ENCODE peak calls at places on chromosomes 1 and 21, in five cellular contexts. V is CD8-positive, alpha-beta memory T cell; T is left lung; Q is endodermal cell; R is neural progenitor cell. S is an unnamed sample. For H3K4me1, the result is how much of the 10 kb centered on the place peaks cover.

GRCh38 chr1:164637461-164638375 is 78.7 kb downstream of the PBX1 start:
- DNase-seq in V (no peak), T (no peak), Q (no peak), R (no peak), S (no peak)

GRCh38 chr1:154213274-154213673 is 7.1 kb upstream of the CFAP141 start:
- DNase-seq in V (no peak), T (no peak), Q (no peak), R (no peak), S (no peak)

GRCh38 chr1:59947047-59947938 is 20.7 kb upstream of the CYP2J2 start:
- DNase-seq in V (peak), T (peak), Q (peak), R (peak), S (peak)

GRCh38 chr1:202888204-202888506 is 794 bp downstream of the RABIF start:
- DNase-seq in V (no peak), T (no peak), Q (no peak), R (no peak), S (no peak)

GRCh38 chr1:89149229-89149628 is 23.3 kb upstream of the GBP2 start:
- DNase-seq in V (no peak), T (no peak), Q (peak), R (peak), S (no peak)

GRCh38 chr1:37513795-37514349 is 694 bp downstream of the MEAF6 start:
- DNase-seq in V (peak), T (peak), Q (peak), R (peak), S (no peak)

GRCh38 chr1:202586018-202586821 is 124.0 kb downstream of the SYT2 start:
- DNase-seq in V (no peak), T (no peak), Q (no peak), R (no peak), S (peak)

GRCh38 chr21:36209626-36210171 is 53.1 kb downstream of the DOP1B start:
- DNase-seq in V (peak), T (no peak), Q (peak), R (peak), S (peak)

GRCh38 chr1:26356106-26356505 is 2.2 kb upstream of the CRYBG2 start:
- DNase-seq in V (no peak), T (no peak), Q (no peak), R (no peak), S (no peak)

GRCh38 chr1:41516168-41516961 is 31.9 kb upstream of the EDN2 start:
- DNase-seq in V (peak), T (peak), Q (peak), R (peak), S (no peak)

GRCh38 chr1:65084068-65084467 is 63.9 kb upstream of the AK4 start:
- DNase-seq in V (no peak), T (no peak), Q (no peak), R (no peak), S (no peak)

GRCh38 chr1:55400560-55400959 is 185.4 kb upstream of the USP24 start:
- DNase-seq in V (no peak), T (no peak), Q (no peak), R (no peak), S (no peak)

GRCh38 chr1:110259770-110260169 is 49.7 kb downstream of the KCNC4 start:
- DNase-seq in V (no peak), T (no peak), Q (no peak), R (no peak), S (no peak)

GRCh38 chr1:174116042-174116441 is 43.3 kb upstream of the RABGAP1L start:
- DNase-seq in V (no peak), T (no peak), Q (no peak), R (no peak), S (no peak)

GRCh38 chr1:220371324-220371723 is 99.1 kb upstream of the RAB3GAP2 start:
- DNase-seq in V (no peak), T (no peak), Q (peak), R (peak), S (no peak)

GRCh38 chr21:35436899-35437298 is 387.8 kb upstream of the RUNX1 start:
- DNase-seq in V (no peak), T (no peak), Q (no peak), R (no peak), S (no peak)

GRCh38 chr21:34582506-34583150 is 32.3 kb downstream of the RCAN1 start:
- DNase-seq in V (no peak), T (peak), Q (peak), R (peak), S (no peak)

GRCh38 chr1:199551967-199552565 is 475.4 kb upstream of the NR5A2 start:
- DNase-seq in V (peak), T (no peak), Q (peak), R (peak), S (peak)

GRCh38 chr1:47742890-47743760 is 254.1 kb downstream of the TRABD2B start:
- DNase-seq in V (no peak), T (no peak), Q (no peak), R (no peak), S (no peak)

GRCh38 chr1:248811514-248812490 is 13.9 kb downstream of the SH3BP5L start:
- DNase-seq in V (no peak), T (no peak), Q (peak), R (no peak), S (no peak)

GRCh38 chr1:76075188-76075489 is 593 bp downstream of the ST6GALNAC3 start:
- DNase-seq in V (no peak), T (no peak), Q (no peak), R (no peak), S (no peak)

GRCh38 chr1:230849451-230850194 is 18.7 kb downstream of the C1orf198 start:
- DNase-seq in V (no peak), T (peak), Q (no peak), R (no peak), S (no peak)

GRCh38 chr1:39407496-39407888 is 83.9 kb upstream of the BMP8A start:
- DNase-seq in V (no peak), T (no peak), Q (no peak), R (peak), S (no peak)

GRCh38 chr1:156691665-156692408 is 13.5 kb downstream of the CRABP2 start:
- DNase-seq in V (no peak), T (peak), Q (peak), R (peak), S (no peak)

GRCh38 chr1:5603353-5604104 is 388.7 kb downstream of the NPHP4 start:
- DNase-seq in V (no peak), T (no peak), Q (no peak), R (no peak), S (no peak)

GRCh38 chr1:213244664-213245091 is 193.6 kb downstream of the RPS6KC1 start:
- DNase-seq in V (peak), T (no peak), Q (peak), R (peak), S (no peak)

DNA sequence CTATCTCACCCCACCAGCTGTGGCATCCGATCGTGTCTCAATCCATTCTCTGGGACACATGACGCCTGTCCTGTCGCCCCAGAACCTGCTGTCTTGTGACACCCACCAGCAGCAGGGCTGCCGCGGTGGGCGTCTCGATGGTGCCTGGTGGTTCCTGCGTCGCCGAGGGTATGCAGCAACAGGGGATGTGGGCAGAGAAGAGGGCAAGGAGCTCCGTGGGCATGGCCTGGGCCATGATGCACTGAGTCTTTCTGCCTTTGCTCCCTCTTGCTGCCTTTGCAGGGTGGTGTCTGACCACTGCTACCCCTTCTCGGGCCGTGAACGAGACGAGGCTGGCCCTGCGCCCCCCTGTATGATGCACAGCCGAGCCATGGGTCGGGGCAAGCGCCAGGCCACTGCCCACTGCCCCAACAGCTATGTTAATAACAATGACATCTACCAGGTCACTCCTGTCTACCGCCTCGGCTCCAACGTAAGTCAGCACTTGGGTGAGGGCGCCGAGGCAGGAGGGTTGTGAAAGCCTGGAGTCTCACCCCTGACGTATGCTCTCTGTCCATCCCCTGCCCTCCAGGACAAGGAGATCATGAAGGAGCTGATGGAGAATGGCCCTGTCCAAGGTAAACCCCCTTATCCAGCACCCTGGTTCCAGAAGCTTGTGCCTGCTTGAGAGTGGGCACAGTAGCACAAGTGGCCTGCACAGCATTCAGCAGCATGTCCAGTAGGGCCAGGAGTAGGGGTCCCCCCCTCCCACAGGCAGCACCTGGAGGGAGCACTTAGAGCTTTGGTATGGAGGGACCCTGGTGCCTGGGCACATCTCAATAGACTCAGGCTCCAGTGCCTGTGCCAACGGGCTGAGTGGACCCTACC is 8.8 kb downstream of the TINAGL1 start:
- DNase-seq in V (no peak), T (no peak), Q (peak), R (no peak), S (no peak)
- H3K4me1 ChIP-seq in V (under half), T (half or more), Q (under half), R (under half), S (under half)

GRCh38 chr1:101285922-101286568 is 49.2 kb downstream of the S1PR1 start:
- DNase-seq in V (no peak), T (no peak), Q (no peak), R (peak), S (no peak)

GRCh38 chr1:101291562-101292035 is 54.8 kb downstream of the S1PR1 start:
- DNase-seq in V (peak), T (peak), Q (peak), R (no peak), S (no peak)

GRCh38 chr1:101290119-101290921 is 53.5 kb downstream of the S1PR1 start:
- DNase-seq in V (no peak), T (no peak), Q (peak), R (no peak), S (no peak)

GRCh38 chr1:101290922-101291561 is 54.2 kb downstream of the S1PR1 start:
- DNase-seq in V (no peak), T (no peak), Q (peak), R (no peak), S (no peak)

GRCh38 chr1:101288491-101288944 is 51.7 kb downstream of the S1PR1 start:
- DNase-seq in V (peak), T (peak), Q (peak), R (peak), S (peak)
- H3K4me1 ChIP-seq in V (half or more), T (under half), Q (under half), R (under half), S (under half)

GRCh38 chr21:42231761-42232160 is 12.8 kb downstream of the ABCG1 start:
- DNase-seq in V (no peak), T (no peak), Q (no peak), R (no peak), S (no peak)

GRCh38 chr21:42229676-42230075 is 10.7 kb downstream of the ABCG1 start:
- DNase-seq in V (no peak), T (no peak), Q (no peak), R (no peak), S (no peak)

GRCh38 chr21:42227909-42228708 is 9.2 kb downstream of the ABCG1 start:
- DNase-seq in V (peak), T (peak), Q (peak), R (peak), S (no peak)

GRCh38 chr21:42230636-42231035 is 11.7 kb downstream of the ABCG1 start:
- DNase-seq in V (no peak), T (no peak), Q (no peak), R (no peak), S (no peak)

GRCh38 chr21:42228709-42229220 is 9.8 kb downstream of the ABCG1 start:
- DNase-seq in V (no peak), T (no peak), Q (no peak), R (no peak), S (no peak)
- H3K4me1 ChIP-seq in V (half or more), T (half or more), Q (under half), R (under half), S (under half)

GRCh38 chr1:18947570-18947969 is 8.9 kb downstream of the IFFO2 start:
- DNase-seq in V (no peak), T (no peak), Q (peak), R (no peak), S (no peak)
- H3K4me1 ChIP-seq in V (half or more), T (half or more), Q (under half), R (under half), S (half or more)

GRCh38 chr1:200904772-200905171 is 10.1 kb downstream of the INAVA start:
- DNase-seq in V (no peak), T (no peak), Q (no peak), R (no peak), S (no peak)
- H3K4me1 ChIP-seq in V (under half), T (under half), Q (under half), R (under half), S (under half)

GRCh38 chr1:225771661-225772322 is 5.8 kb upstream of the SRP9 start:
- DNase-seq in V (no peak), T (no peak), Q (no peak), R (no peak), S (no peak)
- H3K4me1 ChIP-seq in V (under half), T (under half), Q (under half), R (under half), S (under half)

GRCh38 chr1:115430717-115431116 is 92.7 kb upstream of the NGF start:
- DNase-seq in V (no peak), T (no peak), Q (no peak), R (no peak), S (peak)
- H3K4me1 ChIP-seq in V (under half), T (under half), Q (under half), R (under half), S (under half)

DNA sequence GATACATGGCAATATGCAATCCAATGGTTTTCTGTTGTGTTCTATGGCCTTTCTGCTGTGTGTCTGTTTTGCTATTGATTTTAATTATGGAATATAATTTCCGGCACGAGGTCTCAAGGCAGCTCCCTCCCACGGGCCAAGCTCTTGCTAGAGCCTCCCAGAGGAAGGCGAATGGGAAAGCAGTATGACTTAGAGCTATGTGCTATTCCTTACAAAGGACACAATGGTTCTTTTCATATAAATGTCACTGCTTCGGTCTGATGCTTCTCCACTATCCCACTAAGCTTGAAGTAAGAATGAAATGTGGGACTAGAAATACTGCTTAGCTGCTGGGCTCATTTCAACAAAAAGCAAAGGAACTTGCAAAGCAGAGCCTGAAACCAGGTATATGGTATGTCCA is 322.2 kb upstream of the BEND5 start:
- DNase-seq in V (no peak), T (no peak), Q (no peak), R (no peak), S (no peak)
- H3K4me1 ChIP-seq in V (under half), T (under half), Q (under half), R (under half), S (under half)

GRCh38 chr1:6868371-6869001 is 83.2 kb downstream of the CAMTA1 start:
- DNase-seq in V (no peak), T (no peak), Q (no peak), R (no peak), S (no peak)

GRCh38 chr1:6870086-6870485 is 84.8 kb downstream of the CAMTA1 start:
- DNase-seq in V (no peak), T (no peak), Q (no peak), R (no peak), S (no peak)

GRCh38 chr1:6869002-6869380 is 83.7 kb downstream of the CAMTA1 start:
- DNase-seq in V (no peak), T (no peak), Q (no peak), R (peak), S (no peak)

GRCh38 chr1:6871300-6871972 is 86.2 kb downstream of the CAMTA1 start:
- DNase-seq in V (no peak), T (no peak), Q (no peak), R (no peak), S (no peak)

DNA sequence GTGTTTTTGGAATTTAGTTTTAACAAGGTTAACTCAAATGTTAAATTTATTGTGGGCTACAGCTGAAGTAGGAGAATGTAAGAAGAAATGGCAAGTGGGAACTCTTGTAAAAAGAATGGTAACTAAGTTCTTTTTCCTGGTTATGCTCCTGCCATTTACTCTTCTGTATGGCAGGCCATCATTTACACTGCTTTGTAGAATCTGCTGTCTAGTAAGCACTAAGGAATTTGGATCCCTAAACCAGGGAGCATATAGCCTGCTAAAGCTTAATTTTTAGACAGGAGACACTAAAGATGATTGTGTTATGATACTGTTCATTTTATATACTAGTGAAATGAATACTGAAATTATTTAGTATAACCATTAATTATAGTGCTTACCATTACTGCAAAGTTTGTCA is 85.3 kb downstream of the CAMTA1 start:
- DNase-seq in V (no peak), T (no peak), Q (no peak), R (no peak), S (no peak)
- H3K4me1 ChIP-seq in V (under half), T (under half), Q (under half), R (under half), S (under half)

DNA sequence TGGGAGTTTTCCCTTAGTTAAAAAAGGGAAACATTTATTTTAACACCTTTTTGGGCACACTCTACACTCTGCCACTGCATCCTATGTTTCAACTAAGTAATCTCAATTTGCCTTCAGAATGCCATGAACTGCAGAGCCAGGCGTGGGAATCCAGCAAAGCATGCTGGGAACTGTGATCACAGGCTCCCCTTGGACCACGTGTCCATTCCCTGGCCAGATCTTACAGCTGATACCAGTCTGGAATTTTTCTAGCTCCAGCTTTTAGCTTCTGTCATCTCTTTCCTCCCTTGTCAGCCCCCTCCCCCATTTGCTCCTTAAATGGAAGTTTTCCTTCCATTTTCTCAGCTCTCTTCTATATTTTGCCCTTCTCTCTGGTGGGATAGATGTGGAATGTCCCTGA is 29.4 kb downstream of the RCSD1 start:
- DNase-seq in V (no peak), T (no peak), Q (no peak), R (no peak), S (no peak)
- H3K4me1 ChIP-seq in V (half or more), T (half or more), Q (under half), R (under half), S (under half)

S was measured in Panc1.